ENCODE peak calls at places on chromosomes 13 and 19, in seven cellular contexts. B is A549, D is AG04450, J is fibroblast of pulmonary artery, O is endodermal cell, F is breast epithelium, V is neural progenitor cell. N is an unnamed sample.

GRCh38 chr19:958967-959685 is 25.0 kb upstream of the WDR18 start:
- DNase-seq in O (no peak), D (no peak), B (peak), F (no peak), J (peak), V (no peak), N (no peak)

GRCh38 chr19:42216653-42217521 is 590 bp downstream of the DEDD2 start:
- DNase-seq in J (peak), V (peak), O (peak), B (peak), F (peak), D (no peak), N (no peak)

GRCh38 chr19:31348416-31349159 is 648 bp downstream of the TSHZ3 start:
- DNase-seq in V (peak), O (peak), D (no peak), B (no peak), J (peak), F (no peak), N (no peak)

GRCh38 chr19:13165091-13165997 is 15.1 kb downstream of the IER2 start:
- DNase-seq in V (peak), O (peak), F (no peak), B (no peak), D (no peak), J (no peak), N (no peak)

GRCh38 chr13:104414771-104415170 is 1348.6 kb upstream of the SLC10A2 start:
- DNase-seq in B (no peak), O (no peak), D (no peak), J (no peak), V (no peak), F (no peak), N (no peak)

GRCh38 chr13:89401209-89401810 is 1730.1 kb downstream of the SLITRK5 start:
- DNase-seq in B (no peak), V (no peak), F (no peak), D (peak), J (peak), O (no peak), N (peak)

GRCh38 chr13:33138441-33138840 is 122.2 kb downstream of the KL start:
- DNase-seq in D (no peak), J (no peak), F (no peak), B (no peak), O (no peak), V (no peak), N (no peak)

GRCh38 chr13:99384468-99384867 is 77.3 kb upstream of the GPR183 start:
- DNase-seq in V (no peak), B (no peak), J (no peak), O (peak), F (no peak), D (no peak), N (no peak)

GRCh38 chr19:27776020-27776419 is 1436.9 kb downstream of the UQCRFS1 start:
- DNase-seq in O (peak), J (peak), F (no peak), B (peak), V (no peak), D (no peak), N (no peak)

GRCh38 chr19:23190341-23190740 is 59.9 kb downstream of the ZNF724 start:
- DNase-seq in O (no peak), B (no peak), F (no peak), J (no peak), D (no peak), V (no peak), N (no peak)

GRCh38 chr19:11125994-11126685 is 29.4 kb downstream of the SPC24 start:
- DNase-seq in B (peak), J (peak), F (peak), V (peak), O (peak), D (peak), N (no peak)

GRCh38 chr19:29598496-29598895 is 7.6 kb upstream of the POP4 start:
- DNase-seq in J (no peak), V (no peak), O (no peak), B (no peak), D (no peak), F (no peak), N (no peak)

GRCh38 chr13:41835871-41836270 is 125.0 kb downstream of the VWA8 start:
- DNase-seq in O (no peak), D (peak), B (no peak), F (no peak), V (no peak), J (no peak), N (no peak)

GRCh38 chr13:83229574-83230300 is 652.5 kb downstream of the SLITRK1 start:
- DNase-seq in V (no peak), D (no peak), B (no peak), O (no peak), F (no peak), J (peak), N (no peak)

GRCh38 chr13:100039740-100040139 is 49.2 kb upstream of the PCCA start:
- DNase-seq in V (no peak), J (no peak), O (no peak), D (no peak), F (no peak), B (peak), N (peak)

GRCh38 chr19:35408284-35409171 is 37.7 kb downstream of the GPR42 start:
- DNase-seq in D (no peak), F (no peak), B (no peak), J (no peak), O (no peak), V (no peak), N (no peak)

GRCh38 chr13:78852709-78853108 is 193.8 kb upstream of the OBI1 start:
- DNase-seq in B (no peak), V (no peak), O (no peak), D (no peak), J (no peak), F (no peak), N (no peak)

GRCh38 chr13:112346173-112346898 is 29.8 kb upstream of the SPACA7 start:
- DNase-seq in V (peak), B (no peak), O (peak), F (no peak), J (no peak), D (no peak), N (no peak)

GRCh38 chr19:19615086-19615485 is 3.4 kb downstream of the PBX4 start:
- DNase-seq in F (no peak), B (no peak), O (no peak), J (no peak), D (no peak), V (no peak), N (no peak)

GRCh38 chr13:27276188-27276587 is 5.6 kb downstream of the RASL11A start:
- DNase-seq in B (no peak), F (no peak), V (no peak), D (no peak), O (no peak), J (peak), N (no peak)

GRCh38 chr13:68232351-68233130 is 1002.4 kb upstream of the PCDH9 start:
- DNase-seq in F (no peak), V (peak), J (no peak), D (no peak), B (no peak), O (no peak), N (no peak)

GRCh38 chr13:99269627-99270252 is 11.6 kb upstream of the GPR18 start:
- DNase-seq in O (no peak), J (peak), D (peak), V (peak), F (no peak), B (no peak), N (peak)

GRCh38 chr13:25046985-25047660 is 48.8 kb upstream of the PABPC3 start:
- DNase-seq in D (peak), O (peak), B (no peak), V (peak), J (peak), F (no peak), N (no peak)

GRCh38 chr13:102399791-102400618 is 1.8 kb downstream of the FGF14 start:
- DNase-seq in D (no peak), V (peak), F (no peak), B (peak), O (peak), J (no peak), N (no peak)
- H3K4me3 ChIP-seq in D (peak), V (peak), F (peak), B (peak), O (peak), J (peak), N (peak)

DNA sequence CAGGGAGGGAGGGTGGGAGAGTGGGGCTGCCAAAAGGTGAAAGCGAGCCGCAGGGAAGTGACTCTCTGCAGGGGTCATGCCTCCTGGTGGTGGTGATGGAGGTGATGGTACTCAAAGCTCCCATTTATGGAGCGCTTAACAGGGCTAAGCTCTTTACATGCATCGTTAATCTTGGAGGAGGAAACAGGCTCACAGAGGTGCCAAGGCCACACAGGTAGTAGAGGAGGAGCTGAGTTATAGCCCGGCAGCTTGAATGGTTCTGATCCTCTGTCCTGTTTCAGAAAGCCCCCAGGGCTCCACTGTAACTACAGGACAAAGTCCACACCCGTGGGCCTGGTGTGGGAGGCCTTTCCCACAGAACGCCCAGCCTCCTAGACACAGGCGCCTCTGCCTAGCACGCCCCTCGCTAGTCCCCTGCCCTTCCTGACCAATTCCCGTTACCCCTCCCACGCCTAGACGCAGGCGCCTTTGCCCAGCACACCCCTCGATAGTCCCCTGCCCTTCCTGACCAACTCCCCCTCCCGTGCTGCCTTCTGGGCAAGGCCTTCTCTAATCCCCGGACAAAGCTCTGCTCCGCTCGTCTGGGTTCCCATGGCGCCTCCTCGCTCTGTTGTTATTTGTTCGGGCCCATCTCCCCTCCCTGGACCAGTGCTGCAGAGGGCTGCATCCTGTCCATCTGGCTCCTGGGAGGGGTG is 10.8 kb downstream of the PPP1R37 start:
- DNase-seq in O (peak), D (no peak), V (peak), B (no peak), F (no peak), J (no peak), N (peak)
- TF ChIP-seq CTCF in O (peak), D (peak), V (peak), B (no peak), F (no peak), J (no peak), N (peak)

GRCh38 chr19:6773323-6773931 is 919 bp downstream of the VAV1 start:
- DNase-seq in B (no peak), J (no peak), O (peak), F (no peak), V (no peak), D (no peak), N (no peak)
- H3K4me3 ChIP-seq in B (no peak), J (no peak), O (no peak), F (peak), V (no peak), D (no peak), N (no peak)

DNA sequence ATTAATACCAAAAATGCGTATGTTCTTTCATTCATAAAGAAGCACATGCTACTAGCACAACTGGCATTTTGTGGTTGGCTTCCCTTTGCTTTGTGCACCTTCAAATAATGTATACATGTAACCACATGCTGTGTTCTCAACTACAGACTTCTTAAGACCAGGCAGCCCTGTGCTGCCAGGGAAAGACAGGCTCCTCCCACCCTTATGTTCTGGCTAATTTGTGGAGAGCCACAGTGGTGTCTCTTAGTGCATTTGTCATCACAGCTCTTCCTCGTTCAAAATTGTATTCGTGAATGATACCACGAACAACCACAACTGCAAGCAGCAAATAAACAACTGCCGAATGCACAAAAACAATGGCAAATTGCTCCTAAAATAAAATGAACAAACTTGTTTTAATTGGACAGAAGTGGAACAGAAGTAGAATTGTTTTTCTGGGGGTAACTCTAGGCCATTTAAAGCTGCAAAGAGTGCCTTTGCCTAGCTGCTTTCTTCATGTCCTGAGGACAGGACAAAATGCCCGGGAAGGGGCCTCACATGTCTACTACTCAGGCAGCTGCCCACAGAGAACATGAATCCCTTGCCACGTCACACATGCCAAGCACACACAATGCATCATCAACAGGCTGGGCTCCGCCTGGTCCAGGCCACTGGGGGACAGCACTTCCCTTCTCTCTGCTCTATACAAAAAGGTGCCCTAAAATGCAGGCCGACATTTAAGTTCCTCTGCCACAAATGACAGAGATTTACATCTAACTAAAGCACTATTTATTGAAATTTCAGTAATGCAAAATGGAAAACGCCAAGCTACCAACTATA is 21.7 kb downstream of the IRS2 start:
- DNase-seq in D (no peak), V (peak), B (no peak), J (no peak), F (no peak), O (no peak), N (no peak)
- TF ChIP-seq CTCF in D (no peak), V (peak), B (no peak), J (no peak), F (no peak), O (peak), N (peak)

GRCh38 chr19:40578442-40578908 is 1.8 kb downstream of the SHKBP1 start:
- DNase-seq in B (peak), D (no peak), F (no peak), J (peak), O (peak), V (peak), N (no peak)
- H3K4me3 ChIP-seq in B (no peak), D (no peak), F (no peak), J (no peak), O (no peak), V (no peak), N (no peak)

DNA sequence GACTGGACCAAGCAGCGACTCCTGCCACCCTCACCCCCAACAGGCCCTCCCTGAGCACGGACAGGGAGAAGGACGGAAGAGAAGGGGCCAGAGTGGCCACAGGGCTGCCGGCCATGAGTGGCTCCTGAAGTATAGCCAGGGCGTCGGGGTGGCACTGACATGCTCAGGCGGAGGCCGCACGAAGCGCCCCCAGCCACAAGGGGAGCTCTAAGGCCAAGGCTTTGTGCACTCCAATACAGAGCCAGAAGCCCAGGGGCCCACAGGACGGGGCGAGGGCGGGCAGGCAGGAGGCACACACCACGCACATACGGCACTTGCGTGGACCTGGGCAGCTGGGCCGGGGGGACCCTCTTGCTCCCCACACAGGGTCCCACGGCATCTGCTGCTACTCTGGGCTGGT is 52.0 kb downstream of the KLF2 start:
- DNase-seq in V (peak), D (no peak), O (peak), B (peak), J (no peak), F (no peak), N (no peak)
- TF ChIP-seq CTCF in V (peak), D (peak), O (peak), B (peak), J (peak), F (no peak), N (peak)

GRCh38 chr19:39127812-39128510 is 2.4 kb downstream of the PAK4 start:
- DNase-seq in D (no peak), B (no peak), J (no peak), V (no peak), O (no peak), F (peak), N (no peak)
- H3K4me3 ChIP-seq in D (no peak), B (peak), J (no peak), V (no peak), O (no peak), F (no peak), N (peak)

DNA sequence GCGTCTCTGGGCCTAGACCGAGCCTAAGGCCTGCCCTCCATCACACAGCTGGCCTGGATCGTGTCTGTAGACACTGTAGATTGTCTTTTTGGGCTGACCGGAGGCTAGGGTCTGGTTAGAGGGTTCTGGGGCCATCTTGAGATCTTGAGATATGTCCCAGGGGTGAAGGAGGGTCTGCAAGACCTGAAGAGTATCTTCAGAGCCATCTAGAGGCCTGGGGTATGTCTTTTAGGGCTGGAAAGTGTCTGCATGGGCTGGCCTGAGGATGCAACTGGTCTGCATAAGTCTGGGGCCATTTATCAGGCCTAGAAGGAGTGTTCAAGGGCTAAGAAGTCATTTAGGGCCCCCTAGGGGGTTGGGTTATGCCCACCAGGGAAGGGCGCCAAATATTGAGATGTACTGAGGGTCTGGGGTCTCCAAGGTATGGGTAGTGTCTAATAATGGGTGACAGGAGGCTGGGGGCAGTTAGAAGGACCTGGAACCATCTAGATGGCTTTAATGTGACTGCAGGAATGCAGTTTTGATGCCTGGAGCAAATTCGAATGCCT is 553 bp downstream of the SCAF1 start:
- DNase-seq in J (no peak), D (no peak), F (no peak), V (no peak), O (no peak), B (no peak), N (no peak)
- TF ChIP-seq CTCF in J (no peak), D (no peak), F (no peak), V (no peak), O (no peak), B (no peak), N (peak)

GRCh38 chr13:34159946-34160345 is 342.0 kb downstream of the RFC3 start:
- DNase-seq in J (no peak), O (peak), D (no peak), F (no peak), B (no peak), V (no peak), N (no peak)

GRCh38 chr13:34155931-34156607 is 338.1 kb downstream of the RFC3 start:
- DNase-seq in B (no peak), O (peak), F (no peak), V (no peak), J (peak), D (no peak), N (peak)

GRCh38 chr13:34152996-34153395 is 335.0 kb downstream of the RFC3 start:
- DNase-seq in V (no peak), D (no peak), O (no peak), J (no peak), F (peak), B (no peak), N (no peak)

GRCh38 chr13:34153428-34154180 is 335.7 kb downstream of the RFC3 start:
- DNase-seq in O (no peak), F (no peak), J (peak), V (no peak), D (no peak), B (no peak), N (peak)

DNA sequence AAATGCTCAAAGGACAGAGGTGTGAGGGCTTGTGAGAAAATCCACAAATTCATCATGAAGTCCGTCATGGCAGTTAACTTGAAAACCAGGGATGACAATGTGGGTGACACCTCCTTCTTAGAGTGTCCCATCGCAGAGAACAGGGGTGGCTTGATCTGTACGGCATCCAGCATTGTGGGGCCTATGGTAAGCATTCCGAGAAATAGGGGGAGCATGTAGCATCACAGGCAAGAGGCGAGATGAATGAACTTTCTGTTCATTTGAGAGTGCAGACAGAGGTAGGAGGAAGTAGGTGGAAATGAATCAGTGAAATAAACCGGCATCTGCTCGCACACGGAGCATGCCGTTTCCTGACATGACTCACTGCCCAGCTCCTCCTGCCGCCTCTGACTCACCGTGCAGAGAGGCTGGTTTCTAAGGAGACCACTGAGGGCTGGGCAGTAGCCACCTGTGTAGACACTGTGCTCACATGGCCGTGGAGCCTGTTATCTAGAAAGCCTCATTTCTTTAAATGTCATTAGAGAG is 339.0 kb downstream of the RFC3 start:
- DNase-seq in F (peak), B (peak), O (peak), V (no peak), J (peak), D (peak), N (peak)
- H3K4me3 ChIP-seq in F (no peak), B (peak), O (no peak), V (no peak), J (peak), D (peak), N (no peak)

DNA sequence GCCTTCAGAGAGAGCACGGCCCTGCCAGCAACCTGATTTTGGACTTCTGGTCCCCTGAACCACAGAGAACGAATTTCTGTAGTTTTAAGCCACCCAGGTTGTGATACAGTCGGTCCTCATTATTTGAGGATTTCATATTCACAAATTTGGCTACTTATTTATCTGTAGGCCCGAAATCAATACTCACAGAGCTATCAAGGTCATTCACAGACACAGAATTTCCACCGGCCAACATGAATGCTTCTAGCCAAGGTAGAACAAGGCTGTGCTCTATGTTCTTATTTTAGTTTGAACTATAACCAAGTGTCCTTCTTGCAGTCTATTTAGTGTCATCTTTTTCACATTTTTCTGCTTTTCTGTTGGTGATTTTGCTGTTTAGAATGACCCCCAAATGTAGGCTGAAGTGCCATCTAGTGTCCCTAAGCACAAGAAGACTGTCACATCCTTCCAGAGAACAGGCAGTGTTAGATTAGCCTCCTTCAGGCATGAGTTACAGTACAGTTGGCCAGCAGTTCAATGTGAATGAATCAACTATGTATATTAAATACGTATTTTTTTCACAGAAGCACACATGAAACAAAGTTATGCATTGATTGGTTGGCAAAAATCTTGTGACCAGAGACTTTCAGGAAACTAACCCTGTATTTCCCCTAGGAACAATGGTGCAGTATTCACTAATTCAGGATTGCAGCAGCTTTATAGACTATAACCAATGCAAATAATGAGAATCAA is 63.5 kb downstream of the C13orf42 start:
- DNase-seq in O (peak), F (no peak), V (no peak), B (no peak), D (no peak), J (no peak), N (no peak)
- TF ChIP-seq CTCF in O (peak), F (no peak), V (no peak), B (no peak), D (no peak), J (no peak), N (no peak)

N was measured in retinal pigment epithelial cell.